ENCODE peak calls at places on chromosomes 16 and 17, in ten cellular contexts. One of them, this sample, is unnamed.

GRCh38 chr17:44385287-44386181 is 3.9 kb downstream of the ITGA2B start:
- DNase-seq in ovary: peak
- DNase-seq in aorta: peak
- DNase-seq in BJ: peak
- DNase-seq in AG09309: no peak
- DNase-seq in fibroblast of mammary gland: peak
- DNase-seq in T-helper 17 cell: peak
- DNase-seq in stimulated activated CD4-positive, alpha-beta T cell treated with anti-CD3 and anti-CD28 coated beads, Interleukin-2, amount 100 ng/mL, for 48 hours: peak
- DNase-seq in lower leg skin: peak
- DNase-seq in hepatic stellate cell: peak
- DNase-seq in this sample: peak

GRCh38 chr16:68400083-68400923 is 48.0 kb downstream of the SMPD3 start:
- DNase-seq in ovary: no peak
- DNase-seq in aorta: peak
- DNase-seq in BJ: no peak
- DNase-seq in AG09309: no peak
- DNase-seq in fibroblast of mammary gland: no peak
- DNase-seq in T-helper 17 cell: no peak
- DNase-seq in stimulated activated CD4-positive, alpha-beta T cell treated with anti-CD3 and anti-CD28 coated beads, Interleukin-2, amount 100 ng/mL, for 48 hours: no peak
- DNase-seq in lower leg skin: no peak
- DNase-seq in hepatic stellate cell: no peak
- DNase-seq in this sample: no peak

GRCh38 chr17:74567397-74567796 is at the start of gene CD300H:
- DNase-seq in ovary: no peak
- DNase-seq in aorta: no peak
- DNase-seq in BJ: no peak
- DNase-seq in AG09309: no peak
- DNase-seq in fibroblast of mammary gland: no peak
- DNase-seq in T-helper 17 cell: no peak
- DNase-seq in stimulated activated CD4-positive, alpha-beta T cell treated with anti-CD3 and anti-CD28 coated beads, Interleukin-2, amount 100 ng/mL, for 48 hours: no peak
- DNase-seq in lower leg skin: no peak
- DNase-seq in hepatic stellate cell: no peak
- DNase-seq in this sample: no peak

GRCh38 chr17:7204828-7205461 is 14.7 kb downstream of the DLG4 start:
- DNase-seq in ovary: peak
- DNase-seq in aorta: peak
- DNase-seq in BJ: no peak
- DNase-seq in AG09309: no peak
- DNase-seq in fibroblast of mammary gland: peak
- DNase-seq in T-helper 17 cell: peak
- DNase-seq in stimulated activated CD4-positive, alpha-beta T cell treated with anti-CD3 and anti-CD28 coated beads, Interleukin-2, amount 100 ng/mL, for 48 hours: peak
- DNase-seq in lower leg skin: peak
- DNase-seq in hepatic stellate cell: peak
- DNase-seq in this sample: peak

GRCh38 chr17:73340093-73340596 is 28.3 kb upstream of the CDC42EP4 start:
- DNase-seq in ovary: no peak
- DNase-seq in aorta: no peak
- DNase-seq in BJ: peak
- DNase-seq in AG09309: peak
- DNase-seq in fibroblast of mammary gland: peak
- DNase-seq in T-helper 17 cell: no peak
- DNase-seq in stimulated activated CD4-positive, alpha-beta T cell treated with anti-CD3 and anti-CD28 coated beads, Interleukin-2, amount 100 ng/mL, for 48 hours: no peak
- DNase-seq in lower leg skin: no peak
- DNase-seq in hepatic stellate cell: peak
- DNase-seq in this sample: no peak

GRCh38 chr16:4298761-4299522 is 16.9 kb upstream of the GLIS2 start:
- DNase-seq in ovary: peak
- DNase-seq in aorta: peak
- DNase-seq in BJ: peak
- DNase-seq in AG09309: peak
- DNase-seq in fibroblast of mammary gland: peak
- DNase-seq in T-helper 17 cell: no peak
- DNase-seq in stimulated activated CD4-positive, alpha-beta T cell treated with anti-CD3 and anti-CD28 coated beads, Interleukin-2, amount 100 ng/mL, for 48 hours: no peak
- DNase-seq in lower leg skin: peak
- DNase-seq in hepatic stellate cell: peak
- DNase-seq in this sample: no peak

GRCh38 chr17:32504166-32504990 is 17.6 kb downstream of the CDK5R1 start:
- DNase-seq in ovary: no peak
- DNase-seq in aorta: no peak
- DNase-seq in BJ: peak
- DNase-seq in AG09309: no peak
- DNase-seq in fibroblast of mammary gland: no peak
- DNase-seq in T-helper 17 cell: no peak
- DNase-seq in stimulated activated CD4-positive, alpha-beta T cell treated with anti-CD3 and anti-CD28 coated beads, Interleukin-2, amount 100 ng/mL, for 48 hours: no peak
- DNase-seq in lower leg skin: no peak
- DNase-seq in hepatic stellate cell: peak
- DNase-seq in this sample: no peak

GRCh38 chr17:15498107-15498506 is 30.7 kb upstream of the CDRT4 start:
- DNase-seq in ovary: no peak
- DNase-seq in aorta: no peak
- DNase-seq in BJ: no peak
- DNase-seq in AG09309: no peak
- DNase-seq in fibroblast of mammary gland: peak
- DNase-seq in T-helper 17 cell: no peak
- DNase-seq in stimulated activated CD4-positive, alpha-beta T cell treated with anti-CD3 and anti-CD28 coated beads, Interleukin-2, amount 100 ng/mL, for 48 hours: no peak
- DNase-seq in lower leg skin: no peak
- DNase-seq in hepatic stellate cell: no peak
- DNase-seq in this sample: no peak

GRCh38 chr17:6592193-6592592 is 35.8 kb upstream of the PITPNM3 start:
- DNase-seq in ovary: no peak
- DNase-seq in aorta: no peak
- DNase-seq in BJ: no peak
- DNase-seq in AG09309: no peak
- DNase-seq in fibroblast of mammary gland: no peak
- DNase-seq in T-helper 17 cell: no peak
- DNase-seq in stimulated activated CD4-positive, alpha-beta T cell treated with anti-CD3 and anti-CD28 coated beads, Interleukin-2, amount 100 ng/mL, for 48 hours: no peak
- DNase-seq in lower leg skin: no peak
- DNase-seq in hepatic stellate cell: no peak
- DNase-seq in this sample: no peak

GRCh38 chr16:70302745-70303144 is 3.8 kb downstream of the DDX19B start:
- DNase-seq in ovary: no peak
- DNase-seq in aorta: no peak
- DNase-seq in BJ: no peak
- DNase-seq in AG09309: no peak
- DNase-seq in fibroblast of mammary gland: peak
- DNase-seq in T-helper 17 cell: no peak
- DNase-seq in stimulated activated CD4-positive, alpha-beta T cell treated with anti-CD3 and anti-CD28 coated beads, Interleukin-2, amount 100 ng/mL, for 48 hours: no peak
- DNase-seq in lower leg skin: no peak
- DNase-seq in hepatic stellate cell: no peak
- DNase-seq in this sample: no peak

GRCh38 chr17:8109669-8110455 is 8.5 kb downstream of the ALOXE3 start:
- DNase-seq in ovary: peak
- DNase-seq in aorta: peak
- DNase-seq in BJ: no peak
- DNase-seq in AG09309: no peak
- DNase-seq in fibroblast of mammary gland: peak
- DNase-seq in T-helper 17 cell: peak
- DNase-seq in stimulated activated CD4-positive, alpha-beta T cell treated with anti-CD3 and anti-CD28 coated beads, Interleukin-2, amount 100 ng/mL, for 48 hours: peak
- DNase-seq in lower leg skin: peak
- DNase-seq in hepatic stellate cell: peak
- DNase-seq in this sample: peak

GRCh38 chr16:11835309-11835708 is 16.0 kb downstream of the RSL1D1 start:
- DNase-seq in ovary: no peak
- DNase-seq in aorta: no peak
- DNase-seq in BJ: no peak
- DNase-seq in AG09309: no peak
- DNase-seq in fibroblast of mammary gland: no peak
- DNase-seq in T-helper 17 cell: no peak
- DNase-seq in stimulated activated CD4-positive, alpha-beta T cell treated with anti-CD3 and anti-CD28 coated beads, Interleukin-2, amount 100 ng/mL, for 48 hours: no peak
- DNase-seq in lower leg skin: no peak
- DNase-seq in hepatic stellate cell: no peak
- DNase-seq in this sample: no peak

GRCh38 chr16:52494621-52495020 is 52.3 kb downstream of the TOX3 start:
- DNase-seq in ovary: no peak
- DNase-seq in aorta: no peak
- DNase-seq in BJ: no peak
- DNase-seq in AG09309: no peak
- DNase-seq in fibroblast of mammary gland: no peak
- DNase-seq in T-helper 17 cell: no peak
- DNase-seq in stimulated activated CD4-positive, alpha-beta T cell treated with anti-CD3 and anti-CD28 coated beads, Interleukin-2, amount 100 ng/mL, for 48 hours: no peak
- DNase-seq in lower leg skin: no peak
- DNase-seq in hepatic stellate cell: no peak
- DNase-seq in this sample: no peak

GRCh38 chr17:62093188-62094155 is 28.4 kb upstream of the MED13 start:
- DNase-seq in ovary: no peak
- DNase-seq in aorta: no peak
- DNase-seq in BJ: peak
- DNase-seq in AG09309: peak
- DNase-seq in fibroblast of mammary gland: peak
- DNase-seq in T-helper 17 cell: no peak
- DNase-seq in stimulated activated CD4-positive, alpha-beta T cell treated with anti-CD3 and anti-CD28 coated beads, Interleukin-2, amount 100 ng/mL, for 48 hours: no peak
- DNase-seq in lower leg skin: peak
- DNase-seq in hepatic stellate cell: peak
- DNase-seq in this sample: peak

GRCh38 chr16:53291757-53292392 is 142.4 kb upstream of the RBL2 start:
- DNase-seq in ovary: no peak
- DNase-seq in aorta: no peak
- DNase-seq in BJ: peak
- DNase-seq in AG09309: peak
- DNase-seq in fibroblast of mammary gland: peak
- DNase-seq in T-helper 17 cell: no peak
- DNase-seq in stimulated activated CD4-positive, alpha-beta T cell treated with anti-CD3 and anti-CD28 coated beads, Interleukin-2, amount 100 ng/mL, for 48 hours: no peak
- DNase-seq in lower leg skin: no peak
- DNase-seq in hepatic stellate cell: no peak
- DNase-seq in this sample: no peak

GRCh38 chr17:44967026-44967906 is 837 bp downstream of the C1QL1 start:
- DNase-seq in ovary: no peak
- DNase-seq in aorta: no peak
- DNase-seq in BJ: no peak
- DNase-seq in AG09309: no peak
- DNase-seq in fibroblast of mammary gland: no peak
- DNase-seq in T-helper 17 cell: no peak
- DNase-seq in stimulated activated CD4-positive, alpha-beta T cell treated with anti-CD3 and anti-CD28 coated beads, Interleukin-2, amount 100 ng/mL, for 48 hours: no peak
- DNase-seq in lower leg skin: no peak
- DNase-seq in hepatic stellate cell: no peak
- DNase-seq in this sample: no peak

GRCh38 chr17:44053130-44053872 is 13.2 kb downstream of the LSM12 start:
- DNase-seq in ovary: no peak
- DNase-seq in aorta: no peak
- DNase-seq in BJ: no peak
- DNase-seq in AG09309: no peak
- DNase-seq in fibroblast of mammary gland: no peak
- DNase-seq in T-helper 17 cell: no peak
- DNase-seq in stimulated activated CD4-positive, alpha-beta T cell treated with anti-CD3 and anti-CD28 coated beads, Interleukin-2, amount 100 ng/mL, for 48 hours: no peak
- DNase-seq in lower leg skin: no peak
- DNase-seq in hepatic stellate cell: no peak
- DNase-seq in this sample: no peak

GRCh38 chr16:31874354-31875111 is 926 bp downstream of the ZNF267 start:
- DNase-seq in ovary: no peak
- DNase-seq in aorta: no peak
- DNase-seq in BJ: no peak
- DNase-seq in AG09309: no peak
- DNase-seq in fibroblast of mammary gland: peak
- DNase-seq in T-helper 17 cell: no peak
- DNase-seq in stimulated activated CD4-positive, alpha-beta T cell treated with anti-CD3 and anti-CD28 coated beads, Interleukin-2, amount 100 ng/mL, for 48 hours: no peak
- DNase-seq in lower leg skin: no peak
- DNase-seq in hepatic stellate cell: peak
- DNase-seq in this sample: no peak

GRCh38 chr17:72870437-72870985 is 222.0 kb downstream of the SLC39A11 start:
- DNase-seq in ovary: no peak
- DNase-seq in aorta: no peak
- DNase-seq in BJ: no peak
- DNase-seq in AG09309: no peak
- DNase-seq in fibroblast of mammary gland: no peak
- DNase-seq in T-helper 17 cell: no peak
- DNase-seq in stimulated activated CD4-positive, alpha-beta T cell treated with anti-CD3 and anti-CD28 coated beads, Interleukin-2, amount 100 ng/mL, for 48 hours: no peak
- DNase-seq in lower leg skin: no peak
- DNase-seq in hepatic stellate cell: no peak
- DNase-seq in this sample: no peak

GRCh38 chr16:35823342-35823741 is 2363.9 kb downstream of the TP53TG3F start:
- DNase-seq in ovary: no peak
- DNase-seq in aorta: no peak
- DNase-seq in BJ: no peak
- DNase-seq in AG09309: no peak
- DNase-seq in fibroblast of mammary gland: no peak
- DNase-seq in T-helper 17 cell: no peak
- DNase-seq in stimulated activated CD4-positive, alpha-beta T cell treated with anti-CD3 and anti-CD28 coated beads, Interleukin-2, amount 100 ng/mL, for 48 hours: no peak
- DNase-seq in lower leg skin: no peak
- DNase-seq in hepatic stellate cell: no peak
- DNase-seq in this sample: no peak

GRCh38 chr17:40415390-40415789 is 2.3 kb downstream of the TOP2A start:
- DNase-seq in ovary: no peak
- DNase-seq in aorta: no peak
- DNase-seq in BJ: no peak
- DNase-seq in AG09309: peak
- DNase-seq in fibroblast of mammary gland: peak
- DNase-seq in T-helper 17 cell: no peak
- DNase-seq in stimulated activated CD4-positive, alpha-beta T cell treated with anti-CD3 and anti-CD28 coated beads, Interleukin-2, amount 100 ng/mL, for 48 hours: no peak
- DNase-seq in lower leg skin: no peak
- DNase-seq in hepatic stellate cell: peak
- DNase-seq in this sample: no peak

This sample was measured in GM12891.